ENCODE peak calls at places on chromosomes 6 and 20, in four cellular contexts. J is PC-9, R is fibroblast of lung, I is MM.1S. K is an unnamed sample. For H3K27me3, the result is how much of the 10 kb centered on the place peaks cover.

GRCh38 chr20:15236812-15237211 is 899.4 kb upstream of the FLRT3 start:
- DNase-seq in R (peak), I (peak), J (peak), K (peak)

GRCh38 chr6:145529582-145529981 is 205.7 kb downstream of the EPM2A start:
- DNase-seq in J (no peak), R (no peak), I (no peak), K (no peak)

GRCh38 chr20:50470249-50470858 is 39.8 kb upstream of the PTPN1 start:
- DNase-seq in J (no peak), R (no peak), I (peak), K (no peak)

GRCh38 chr6:100726741-100727140 is 154.4 kb downstream of the ASCC3 start:
- DNase-seq in I (no peak), R (peak), J (no peak), K (no peak)

GRCh38 chr20:35286077-35286898 is 1.7 kb upstream of the EIF6 start:
- DNase-seq in J (no peak), R (no peak), I (no peak), K (no peak)

GRCh38 chr6:25927177-25927576 is 3.3 kb downstream of the SLC17A2 start:
- DNase-seq in I (no peak), R (no peak), J (no peak), K (no peak)

GRCh38 chr6:152185158-152185574 is 377.7 kb downstream of the ESR1 start:
- DNase-seq in R (no peak), I (peak), J (no peak), K (peak)

GRCh38 chr6:169800668-169801395 is 49.4 kb downstream of the ERMARD start:
- DNase-seq in I (peak), J (peak), R (peak), K (no peak)

GRCh38 chr6:53492860-53493634 is 51.9 kb downstream of the GCLC start:
- DNase-seq in I (peak), J (no peak), R (peak), K (no peak)

GRCh38 chr6:11407403-11407802 is 130.1 kb upstream of the TMEM170B start:
- DNase-seq in J (no peak), I (no peak), R (no peak), K (no peak)

GRCh38 chr20:58774214-58774613 is 76.5 kb downstream of the GNAS-AS1 start:
- DNase-seq in I (no peak), R (no peak), J (no peak), K (no peak)

GRCh38 chr6:9611016-9611415 is 803.9 kb downstream of the TFAP2A start:
- DNase-seq in J (no peak), I (no peak), R (no peak), K (no peak)

GRCh38 chr6:9612489-9612888 is 802.4 kb downstream of the TFAP2A start:
- DNase-seq in R (no peak), I (no peak), J (no peak), K (no peak)

GRCh38 chr6:9606435-9607134 is 808.3 kb downstream of the TFAP2A start:
- DNase-seq in I (no peak), R (no peak), J (no peak), K (no peak)
- H3K27ac ChIP-seq in I (no peak), R (no peak), J (no peak), K (no peak)

GRCh38 chr6:47323887-47324286 is 14.2 kb upstream of the TNFRSF21 start:
- DNase-seq in I (no peak), J (no peak), R (no peak), K (no peak)

GRCh38 chr6:47319867-47320266 is 10.2 kb upstream of the TNFRSF21 start:
- DNase-seq in I (no peak), J (no peak), R (no peak), K (no peak)

GRCh38 chr6:47318236-47318974 is 8.7 kb upstream of the TNFRSF21 start:
- DNase-seq in R (no peak), J (no peak), I (no peak), K (no peak)

GRCh38 chr6:47319382-47319781 is 9.7 kb upstream of the TNFRSF21 start:
- DNase-seq in I (no peak), J (no peak), R (no peak), K (no peak)

DNA sequence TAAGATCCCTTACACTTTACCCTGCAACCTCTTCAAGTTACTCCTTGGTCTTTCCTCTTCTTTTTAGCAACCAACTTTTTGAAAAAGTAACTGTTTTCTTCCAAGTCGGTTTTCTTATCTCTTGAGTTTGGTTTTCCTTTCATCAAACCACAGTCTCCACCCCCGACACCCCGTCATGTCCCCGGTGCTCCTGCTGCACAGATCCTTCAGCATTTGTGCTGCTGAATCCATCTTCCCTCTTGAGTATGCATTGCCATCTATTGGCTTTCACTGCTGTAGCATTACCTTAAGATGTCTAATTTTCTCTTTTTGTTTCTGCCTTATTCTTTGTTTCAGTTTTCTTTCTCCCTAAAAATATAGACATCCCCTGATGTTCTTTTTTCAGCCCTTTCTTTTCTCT is 11.9 kb upstream of the TNFRSF21 start:
- DNase-seq in J (no peak), R (no peak), I (no peak), K (peak)
- H3K27me3 ChIP-seq in J (under half), R (under half), I (under half), K (under half)

GRCh38 chr6:144063744-144064401 is 31.5 kb downstream of the SF3B5 start:
- DNase-seq in R (no peak), J (peak), I (peak), K (peak)
- TF ChIP-seq EZH2 in R (no peak), J (no peak), I (no peak), K (peak)

DNA sequence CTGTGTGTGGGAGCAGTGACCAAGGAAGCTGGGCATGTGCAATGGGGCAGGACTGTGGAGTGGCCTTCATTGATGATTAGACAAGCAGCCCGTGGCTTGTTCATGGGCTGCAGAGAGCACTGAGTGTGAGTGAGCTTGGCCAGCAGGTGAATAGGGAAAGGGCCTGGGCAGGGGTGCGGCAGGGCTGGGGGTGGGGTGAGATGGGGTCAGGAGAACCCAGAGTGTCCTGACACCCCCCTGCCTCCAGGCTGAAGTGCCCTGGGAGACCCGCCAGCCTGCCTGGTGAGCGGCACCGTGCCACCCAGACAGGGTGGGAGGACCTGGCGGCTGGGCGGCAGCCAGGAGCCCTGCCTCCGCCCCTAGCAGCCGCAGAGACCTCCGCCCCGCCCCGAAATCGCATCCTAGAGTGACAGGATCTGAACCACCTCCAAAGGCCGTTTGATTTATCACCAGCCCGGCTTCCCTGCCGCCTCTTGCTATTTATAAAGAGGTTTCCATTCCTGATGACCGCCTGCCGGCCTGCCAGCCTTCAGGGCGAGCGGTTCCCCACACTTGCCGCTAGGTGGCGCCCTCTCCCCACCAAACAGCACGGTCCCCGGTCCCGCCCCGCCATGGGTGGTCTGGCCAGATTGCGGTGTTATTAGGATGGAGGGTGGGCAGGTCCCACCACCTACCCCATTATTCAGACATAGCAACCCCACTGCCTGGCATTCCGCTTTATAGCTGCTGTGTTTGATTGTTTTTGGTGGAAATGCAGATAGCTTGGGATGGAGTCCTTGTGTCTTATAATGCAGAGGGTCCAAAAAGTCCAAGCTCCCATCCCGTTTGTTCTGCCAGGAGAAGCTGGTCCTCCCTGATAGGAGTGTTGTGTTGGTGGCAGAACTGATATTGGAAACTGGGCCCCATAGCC is 3.5 kb downstream of the MYLK2 start:
- DNase-seq in I (peak), J (peak), R (peak), K (peak)
- H3K27ac ChIP-seq in I (no peak), J (no peak), R (no peak), K (no peak)

GRCh38 chr6:34062156-34062555 is 83.7 kb downstream of the GRM4 start:
- DNase-seq in I (no peak), J (no peak), R (no peak), K (no peak)

GRCh38 chr6:34062815-34063214 is 83.1 kb downstream of the GRM4 start:
- DNase-seq in R (no peak), I (no peak), J (no peak), K (no peak)

GRCh38 chr6:34065470-34066283 is 80.2 kb downstream of the GRM4 start:
- DNase-seq in R (no peak), J (no peak), I (no peak), K (no peak)

GRCh38 chr6:34064675-34065074 is 81.2 kb downstream of the GRM4 start:
- DNase-seq in J (no peak), R (no peak), I (no peak), K (no peak)

DNA sequence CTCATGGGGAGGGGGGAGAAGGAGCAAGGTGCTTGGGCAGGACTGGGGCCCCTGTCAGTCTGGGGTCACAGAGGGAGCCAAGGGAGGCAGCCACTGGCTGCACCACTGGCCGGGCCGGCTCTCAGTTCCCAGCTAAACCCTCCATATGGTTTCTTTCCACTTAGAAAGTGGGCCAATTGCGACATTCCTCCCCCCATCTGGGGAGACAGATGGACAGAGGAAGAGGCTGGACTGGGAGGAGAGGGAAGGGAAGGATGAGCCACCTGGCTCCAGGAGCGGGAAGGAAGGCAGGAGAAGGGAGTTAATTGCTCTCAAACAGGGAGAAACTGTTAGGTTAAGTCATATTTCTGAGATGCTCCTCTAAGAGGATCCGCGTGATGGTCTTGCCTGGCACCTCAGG is 82.2 kb downstream of the GRM4 start:
- DNase-seq in J (no peak), R (no peak), I (no peak), K (no peak)
- H3K27me3 ChIP-seq in J (half or more), R (under half), I (half or more), K (under half)

DNA sequence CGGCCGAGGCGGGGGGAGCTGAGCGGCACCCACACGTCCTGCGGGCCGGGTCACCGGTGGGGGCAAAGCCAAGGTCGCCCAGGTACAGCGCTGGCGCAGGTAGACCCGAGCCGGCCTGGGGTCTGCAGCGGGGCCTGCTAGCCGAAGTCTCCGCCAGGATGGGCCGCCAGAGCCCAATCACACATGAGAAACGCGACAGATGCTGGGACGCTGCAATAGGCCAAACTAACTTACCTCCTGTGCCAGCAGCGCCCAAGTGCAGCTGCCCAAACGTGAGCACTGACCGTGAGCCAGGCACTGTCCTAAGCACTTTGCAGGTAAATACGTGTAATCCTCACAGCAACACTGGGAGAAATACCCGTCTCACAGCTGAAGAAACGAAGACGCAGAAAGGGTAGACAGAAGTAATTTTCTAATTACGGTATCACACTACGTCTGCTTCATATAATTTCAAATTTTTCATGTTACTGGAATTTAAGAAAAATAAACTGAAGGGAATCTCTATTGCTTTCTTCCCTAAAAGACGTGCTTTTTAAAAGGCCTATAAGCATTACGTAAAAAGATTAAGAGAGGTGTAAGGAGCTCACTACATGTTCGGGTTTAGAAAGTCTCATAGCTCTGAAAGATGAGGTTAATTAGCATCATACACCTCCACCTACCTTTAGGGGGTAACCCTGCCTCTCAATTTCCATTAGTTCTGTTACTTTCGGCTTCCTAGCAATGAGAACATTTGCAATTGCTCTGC is 614 bp upstream of the PLAGL1 start:
- DNase-seq in R (no peak), J (no peak), I (no peak), K (no peak)
- TF ChIP-seq EZH2 in R (no peak), J (no peak), I (no peak), K (no peak)

GRCh38 chr6:156697224-156697623 is 80.0 kb upstream of the ARID1B start:
- DNase-seq in R (no peak), I (no peak), J (no peak), K (no peak)
- H3K27ac ChIP-seq in R (no peak), I (peak), J (no peak), K (no peak)

GRCh38 chr20:31975874-31976273 is 7.9 kb downstream of the XKR7 start:
- DNase-seq in R (no peak), J (no peak), I (no peak), K (no peak)

GRCh38 chr20:31974296-31974695 is 6.3 kb downstream of the XKR7 start:
- DNase-seq in J (no peak), I (no peak), R (no peak), K (no peak)

GRCh38 chr20:31974975-31975481 is 7.1 kb downstream of the XKR7 start:
- DNase-seq in R (no peak), I (no peak), J (no peak), K (peak)

GRCh38 chr20:31968299-31969126 is 562 bp downstream of the XKR7 start:
- DNase-seq in R (peak), J (peak), I (peak), K (peak)

GRCh38 chr20:31972481-31973386 is 4.8 kb downstream of the XKR7 start:
- DNase-seq in R (no peak), J (no peak), I (no peak), K (no peak)
- H3K27me3 ChIP-seq in R (under half), J (under half), I (half or more), K (under half)

GRCh38 chr6:158536891-158537798 is 22.7 kb upstream of the TMEM181 start:
- DNase-seq in R (peak), J (no peak), I (no peak), K (no peak)

GRCh38 chr6:158538741-158539140 is 21.1 kb upstream of the TMEM181 start:
- DNase-seq in I (no peak), R (no peak), J (no peak), K (no peak)

GRCh38 chr6:158539363-158539762 is 20.5 kb upstream of the TMEM181 start:
- DNase-seq in I (no peak), R (peak), J (no peak), K (no peak)

GRCh38 chr6:158531970-158532369 is 27.9 kb upstream of the TMEM181 start:
- DNase-seq in I (no peak), R (no peak), J (no peak), K (no peak)

GRCh38 chr6:158536084-158536890 is 23.6 kb upstream of the TMEM181 start:
- DNase-seq in R (peak), J (peak), I (peak), K (peak)
- TF ChIP-seq EZH2 in R (peak), J (no peak), I (no peak), K (no peak)

DNA sequence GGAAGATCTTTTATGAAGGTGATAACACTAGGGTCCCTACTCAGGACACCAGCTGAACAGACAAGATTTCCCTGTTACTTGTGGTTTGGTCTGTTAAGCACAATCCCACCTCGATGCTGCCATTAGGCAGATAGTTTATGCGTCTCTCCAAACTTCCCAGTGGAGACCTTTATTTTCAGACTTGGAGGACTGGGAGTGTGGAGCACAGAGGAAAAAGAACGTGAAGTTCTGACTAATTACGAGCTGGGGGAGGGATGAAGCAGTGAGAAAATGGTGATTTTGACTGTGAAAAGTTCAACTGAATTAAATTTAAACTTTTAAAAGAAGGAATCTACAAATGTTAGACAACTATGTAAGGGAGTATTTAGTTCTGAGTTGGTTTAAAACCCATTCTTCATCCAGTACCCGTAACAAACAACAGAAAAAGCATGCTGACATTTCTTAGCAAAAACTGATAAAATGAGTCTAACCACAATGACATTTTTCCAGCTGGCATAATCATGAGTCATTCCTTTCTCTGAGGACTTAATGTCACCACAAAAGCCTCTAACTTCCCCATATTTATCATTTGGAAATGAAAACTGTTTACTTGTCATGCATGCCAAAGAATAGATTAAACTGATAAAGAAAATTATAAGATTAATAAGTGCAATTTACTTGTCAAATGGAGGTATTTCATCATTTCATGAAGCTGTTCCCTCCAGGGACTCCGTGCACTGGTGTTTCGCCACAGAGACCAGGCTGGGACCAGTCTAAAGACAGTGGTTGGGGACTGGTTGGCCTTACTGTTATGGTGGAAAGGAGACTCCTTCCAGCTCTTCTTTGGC is 113.3 kb upstream of the SSTR4 start:
- DNase-seq in R (peak), J (peak), I (no peak), K (peak)
- H3K27ac ChIP-seq in R (no peak), J (peak), I (no peak), K (peak)